ENCODE peak calls at places on chromosomes 11 and 22, in four cellular contexts. O, E, Z and T are unnamed samples.

GRCh38 chr22:35972559-35972958 is 56.1 kb downstream of the RBFOX2 start:
- DNase-seq in O (no peak), E (no peak), Z (no peak), T (no peak)

GRCh38 chr11:111358038-111359001 is 20.8 kb downstream of the POU2AF1 start:
- DNase-seq in O (no peak), E (no peak), Z (no peak), T (no peak)

GRCh38 chr22:27881404-27881803 is 37.7 kb downstream of the PITPNB start:
- DNase-seq in O (no peak), E (no peak), Z (peak), T (no peak)

GRCh38 chr11:128058580-128059208 is 528.7 kb downstream of the ETS1 start:
- DNase-seq in E (peak), Z (no peak), O (no peak), T (peak)

GRCh38 chr11:4167292-4167691 is 72.7 kb downstream of the RRM1 start:
- DNase-seq in E (no peak), Z (no peak), O (no peak), T (no peak)

GRCh38 chr22:36365020-36365411 is 22.8 kb downstream of the MYH9 start:
- DNase-seq in O (peak), E (peak), Z (no peak), T (no peak)

GRCh38 chr11:12865871-12866595 is 143.1 kb upstream of the RASSF10 start:
- DNase-seq in Z (no peak), E (no peak), O (no peak), T (no peak)

GRCh38 chr11:128596245-128596644 is 8.9 kb upstream of the ETS1 start:
- DNase-seq in O (no peak), E (no peak), Z (no peak), T (no peak)

GRCh38 chr11:127564803-127565202 is 564.2 kb upstream of the KIRREL3 start:
- DNase-seq in O (no peak), E (no peak), Z (no peak), T (no peak)

GRCh38 chr22:24370426-24370825 is 57.0 kb upstream of the ADORA2A start:
- DNase-seq in E (no peak), O (no peak), Z (no peak), T (no peak)